ENCODE peak calls at places on chromosomes 16 and 17, in four cellular contexts. Q is activated T-helper 1 cell treated with anti-CD3 and anti-CD28 coated beads, Interleukin-12 subunit alpha, Interleukin-12 subunit beta, Interleukin-2, Interleukin-4 antibody, amounts not matched to agents 30 ng/mL and 10 ng/mL and 1 ng/mL, durations not matched to agents 14 hours and 24 hours and 36 hours; X is activated B cell treated with CpG ODN at 0.5 μM for 24 hours; N is fibroblast of the aortic adventitia. U is an unnamed sample.

GRCh38 chr16:84924339-84925091 is 86.8 kb downstream of the ZDHHC7 start:
- DNase-seq in Q (no peak), X (no peak), N (no peak), U (no peak)

GRCh38 chr16:88691924-88692560 is 5.7 kb upstream of the SNAI3 start:
- DNase-seq in Q (peak; percentile 51), X (no peak), N (no peak), U (peak; percentile 36)

GRCh38 chr17:81429813-81430510 is 34.7 kb downstream of the BAHCC1 start:
- DNase-seq in Q (no peak), X (no peak), N (peak; percentile 55), U (no peak)

GRCh38 chr17:78725448-78726021 is 56.5 kb downstream of the CYTH1 start:
- DNase-seq in Q (no peak), X (no peak), N (no peak), U (no peak)

GRCh38 chr17:6186998-6187397 is 116.8 kb downstream of the WSCD1 start:
- DNase-seq in Q (no peak), X (no peak), N (no peak), U (no peak)

GRCh38 chr16:88007321-88007731 is 56.1 kb downstream of the BANP start:
- DNase-seq in Q (no peak), X (no peak), N (no peak), U (no peak)

GRCh38 chr17:7001562-7001961 is 5.7 kb downstream of the ALOX12 start:
- DNase-seq in Q (no peak), X (no peak), N (peak; percentile 41), U (no peak)

GRCh38 chr17:82944990-82945389 is 105.2 kb upstream of the ZNF750 start:
- DNase-seq in Q (no peak), X (no peak), N (no peak), U (no peak)

GRCh38 chr16:88058817-88059216 is 107.6 kb downstream of the BANP start:
- DNase-seq in Q (no peak), X (no peak), N (no peak), U (no peak)

GRCh38 chr17:37055511-37055910 is 106.8 kb downstream of the AATF start:
- DNase-seq in Q (no peak), X (no peak), N (no peak), U (no peak)

GRCh38 chr17:57552114-57552601 is 192.9 kb downstream of the CCDC182 start:
- DNase-seq in Q (no peak), X (peak; percentile 46), N (no peak), U (no peak)

GRCh38 chr17:29674270-29674669 is 51.6 kb upstream of the CORO6 start:
- DNase-seq in Q (no peak), X (no peak), N (no peak), U (no peak)

GRCh38 chr17:17406225-17406624 is 70.6 kb upstream of the MED9 start:
- DNase-seq in Q (no peak), X (no peak), N (no peak), U (no peak)

GRCh38 chr17:39194985-39195524 is 2.4 kb downstream of the CACNB1 start:
- DNase-seq in Q (no peak), X (no peak), N (no peak), U (no peak)

GRCh38 chr17:34156741-34157589 is 98.1 kb upstream of the CCL2 start:
- DNase-seq in Q (no peak), X (no peak), N (no peak), U (no peak)

GRCh38 chr16:24007934-24008333 is 172.2 kb downstream of the PRKCB start:
- DNase-seq in Q (no peak), X (no peak), N (no peak), U (no peak)

GRCh38 chr17:80901319-80901718 is 90.3 kb upstream of the CHMP6 start:
- DNase-seq in Q (no peak), X (no peak), N (no peak), U (no peak)

GRCh38 chr17:38326996-38327792 is 16.6 kb downstream of the GPR179 start:
- DNase-seq in Q (no peak), X (no peak), N (no peak), U (no peak)

GRCh38 chr16:80467961-80468360 is 72.8 kb upstream of the DYNLRB2 start:
- DNase-seq in Q (no peak), X (no peak), N (no peak), U (no peak)

U was measured in activated T-helper 2 cell treated with anti-CD3 and anti-CD28 coated beads, Interferon-gamma antibody, Interleukin-2, Interleukin-4, amounts not matched to agents 10 μg/mL and 5 μg/mL and 100 μg/mL, durations not matched to agents 14 hours and 24 hours and 36 hours.